ENCODE peak calls at places on chromosomes 11 and 22, in eight cellular contexts. L is CD8-positive, alpha-beta T cell; S is GM19239; F is activated T-helper 1 cell treated with anti-CD3 and anti-CD28 coated beads, Interleukin-12 subunit alpha, Interleukin-12 subunit beta, Interleukin-2, Interleukin-4 antibody, amounts not matched to agents 30 ng/mL and 10 ng/mL and 1 ng/mL, durations not matched to agents 14 hours and 24 hours and 36 hours; X is immature natural killer cell; T is GM23338; H is EL; U is activated naive CD8-positive, alpha-beta T cell treated with anti-CD3 and anti-CD28 coated beads, Interleukin-2, amount 50 U/mL, for 24 hours. C is an unnamed sample.
A peak's percentile ranks its signal among the peaks of the same experiment; 100 is the strongest.

GRCh38 chr11:31397239-31397834 is 27.7 kb downstream of the DNAJC24 start:
- DNase-seq in S (peak; percentile 1), H (peak; percentile 22), T (peak; percentile 56), U (no peak), F (no peak), X (peak; percentile 25), L (no peak), C (peak; percentile 18)

GRCh38 chr22:31872209-31872608 is 72.1 kb upstream of the YWHAH start:
- DNase-seq in S (no peak), F (no peak), X (peak; percentile 17), L (no peak), T (peak; percentile 69), H (no peak), U (no peak), C (peak; percentile 56)

GRCh38 chr22:39522567-39523300 is 2.4 kb downstream of the ATF4 start:
- DNase-seq in X (no peak), S (no peak), U (no peak), F (no peak), H (peak; percentile 74), L (no peak), T (no peak), C (no peak)

GRCh38 chr22:37726240-37726887 is 29.5 kb downstream of the TRIOBP start:
- DNase-seq in X (no peak), S (no peak), H (no peak), T (no peak), F (no peak), L (no peak), U (no peak), C (no peak)

GRCh38 chr22:33073989-33074391 is 15.8 kb upstream of the SYN3 start:
- DNase-seq in L (no peak), H (peak; percentile 4), F (no peak), U (no peak), S (no peak), X (no peak), T (no peak), C (no peak)

GRCh38 chr11:24642648-24643047 is 145.8 kb downstream of the LUZP2 start:
- DNase-seq in S (no peak), H (no peak), T (no peak), X (no peak), F (no peak), L (no peak), U (no peak), C (peak; percentile 23)

GRCh38 chr11:113073290-113073953 is 112.2 kb downstream of the NCAM1 start:
- DNase-seq in T (no peak), H (no peak), S (no peak), U (no peak), X (no peak), L (no peak), F (no peak), C (no peak)

GRCh38 chr11:7869467-7869866 is 61.6 kb downstream of the OR10A6 start:
- DNase-seq in U (no peak), X (no peak), S (no peak), T (no peak), F (no peak), H (peak; percentile 13), L (no peak), C (no peak)

GRCh38 chr22:50738649-50739227 is 734 bp downstream of the ACR start:
- DNase-seq in S (no peak), U (no peak), H (no peak), L (no peak), F (no peak), X (no peak), T (no peak), C (no peak)

GRCh38 chr22:32080904-32081303 is 37.8 kb downstream of the SLC5A1 start:
- DNase-seq in T (peak; percentile 84), L (no peak), S (peak; percentile 15), U (no peak), X (peak; percentile 13), H (peak; percentile 49), F (no peak), C (peak; percentile 80)

GRCh38 chr22:47757741-47758140 is 995.3 kb downstream of the TBC1D22A start:
- DNase-seq in F (no peak), U (no peak), T (no peak), H (no peak), S (no peak), L (no peak), X (no peak), C (no peak)

GRCh38 chr22:19478466-19479357 is at the start of gene UFD1:
- DNase-seq in L (peak; percentile 71), T (peak; percentile 92), U (peak; percentile 82), F (peak; percentile 80), X (peak; percentile 87), S (peak; percentile 67), H (peak; percentile 82), C (peak; percentile 86)

GRCh38 chr11:130489716-130490115 is 41.3 kb downstream of the ADAMTS15 start:
- DNase-seq in S (no peak), F (no peak), U (no peak), H (no peak), L (no peak), X (no peak), T (no peak), C (no peak)

GRCh38 chr11:12803086-12803826 is 129.0 kb downstream of the TEAD1 start:
- DNase-seq in T (no peak), S (no peak), U (no peak), H (peak; percentile 82), X (no peak), F (no peak), L (no peak), C (peak; percentile 70)

GRCh38 chr11:30333405-30333804 is 10.5 kb downstream of the ARL14EP start:
- DNase-seq in T (peak; percentile 55), S (no peak), L (no peak), F (no peak), X (no peak), H (no peak), U (no peak), C (peak; percentile 34)

GRCh38 chr11:68780829-68781228 is 29.5 kb upstream of the TESMIN start:
- DNase-seq in X (no peak), F (no peak), S (no peak), H (peak; percentile 18), T (peak; percentile 82), U (peak; percentile 9), L (no peak), C (peak; percentile 91)

GRCh38 chr11:131579932-131580387 is 209.5 kb downstream of the NTM start:
- DNase-seq in S (peak; percentile 10), X (no peak), H (peak; percentile 38), T (peak; percentile 87), F (no peak), U (no peak), L (no peak), C (peak; percentile 82)

GRCh38 chr11:57568330-57568766 is 876 bp upstream of the UBE2L6 start:
- DNase-seq in S (no peak), X (peak; percentile 85), T (peak; percentile 93), L (no peak), H (peak; percentile 80), F (peak; percentile 81), U (peak; percentile 94), C (peak; percentile 85)

GRCh38 chr11:107501713-107502112 is 44.1 kb upstream of the CWF19L2 start:
- DNase-seq in T (no peak), F (no peak), H (no peak), X (no peak), S (no peak), U (no peak), L (no peak), C (no peak)

GRCh38 chr11:128936546-128937275 is 6.0 kb downstream of the TP53AIP1 start:
- DNase-seq in L (no peak), S (no peak), H (no peak), F (no peak), T (peak; percentile 94), X (no peak), U (no peak), C (peak; percentile 98)

GRCh38 chr22:50722716-50723428 is 15.1 kb upstream of the ACR start:
- DNase-seq in L (no peak), H (no peak), F (no peak), S (no peak), X (no peak), U (no peak), T (no peak), C (no peak)

GRCh38 chr11:91243065-91243464 is 981.6 kb upstream of the FAT3 start:
- DNase-seq in S (no peak), F (no peak), H (no peak), T (no peak), L (no peak), U (no peak), X (no peak), C (no peak)